ENCODE peak calls at places on chromosomes 11 and 22, in nine cellular contexts. S is AG09309; H is NCI-H774; K is T-helper 22 cell; F is activated T-helper 9 cell treated with anti-CD3 and anti-CD28 coated beads, Interleukin-2, amount 50 U/mL, for 16 hours; D is fibroblast of lung; X is mesenchymal stem cell; Y is PC-3; C is right lobe of liver. O is an unnamed sample.

GRCh38 chr22:26406118-26406517 is 22.9 kb upstream of the ASPHD2 start:
- DNase-seq in X (no peak), Y (peak; percentile 19), K (no peak), H (peak; percentile 23), D (peak; percentile 65), F (no peak), C (no peak), S (no peak), O (peak; percentile 36)

GRCh38 chr22:22129387-22129786 is 115.2 kb upstream of the VPREB1 start:
- DNase-seq in C (no peak), Y (no peak), K (no peak), D (no peak), S (no peak), X (no peak), H (no peak), F (no peak), O (no peak)

GRCh38 chr11:130118165-130118564 is 41.4 kb upstream of the ST14 start:
- DNase-seq in D (no peak), C (no peak), Y (no peak), X (no peak), H (no peak), S (no peak), K (no peak), F (no peak), O (no peak)

GRCh38 chr11:73795925-73796632 is 8.4 kb downstream of the MRPL48 start:
- DNase-seq in K (no peak), D (no peak), F (no peak), X (no peak), H (no peak), S (no peak), Y (no peak), C (no peak), O (no peak)

GRCh38 chr11:14860511-14860910 is 31.5 kb downstream of the CYP2R1 start:
- DNase-seq in K (no peak), S (no peak), X (no peak), Y (no peak), H (no peak), C (no peak), D (no peak), F (no peak), O (no peak)

GRCh38 chr11:27688076-27688475 is 12.2 kb downstream of the BDNF start:
- DNase-seq in X (no peak), H (no peak), F (no peak), S (no peak), D (no peak), C (no peak), K (no peak), Y (no peak), O (no peak)

GRCh38 chr11:134479206-134479955 is 67.3 kb upstream of the B3GAT1 start:
- DNase-seq in D (no peak), H (no peak), Y (no peak), S (no peak), X (no peak), K (no peak), C (no peak), F (no peak), O (no peak)

GRCh38 chr11:15519911-15520310 is 405.2 kb downstream of the INSC start:
- DNase-seq in C (no peak), X (no peak), F (no peak), S (no peak), H (no peak), Y (no peak), D (no peak), K (no peak), O (no peak)

GRCh38 chr11:117986981-117987495 is 844 bp downstream of the IL10RA start:
- DNase-seq in X (peak; percentile 17), S (no peak), K (peak; percentile 56), C (no peak), F (peak; percentile 50), D (no peak), H (no peak), Y (peak; percentile 25), O (no peak)

GRCh38 chr11:102799656-102800339 is 1.8 kb upstream of the MMP1 start:
- DNase-seq in K (no peak), D (no peak), C (no peak), S (no peak), X (peak; percentile 54), Y (no peak), H (no peak), F (no peak), O (no peak)

GRCh38 chr22:27075028-27075678 is 417.8 kb downstream of the MIAT start:
- DNase-seq in S (no peak), K (no peak), H (no peak), D (no peak), X (no peak), Y (no peak), C (no peak), F (no peak), O (no peak)

GRCh38 chr11:27754035-27755017 is 54.1 kb upstream of the BDNF start:
- DNase-seq in Y (peak; percentile 51), S (no peak), F (no peak), H (no peak), K (no peak), D (peak; percentile 96), C (no peak), X (peak; percentile 71), O (peak; percentile 87)

GRCh38 chr11:95150977-95151684 is 61.5 kb downstream of the ENDOD1 start:
- DNase-seq in D (peak; percentile 81), S (peak; percentile 61), K (peak; percentile 81), X (peak; percentile 92), H (peak; percentile 84), C (peak; percentile 95), F (peak; percentile 82), Y (peak; percentile 98), O (peak; percentile 77)

GRCh38 chr11:68372625-68373024 is 60.2 kb downstream of the LRP5 start:
- DNase-seq in C (peak; percentile 54), Y (no peak), X (no peak), H (no peak), S (no peak), D (no peak), K (no peak), F (no peak), O (no peak)

GRCh38 chr22:19991645-19992451 is 24.8 kb downstream of the ARVCF start:
- DNase-seq in C (peak; percentile 13), D (no peak), Y (no peak), F (no peak), S (no peak), K (no peak), X (no peak), H (no peak), O (no peak)

GRCh38 chr11:43376594-43376993 is 17.9 kb downstream of the TTC17 start:
- DNase-seq in K (no peak), Y (peak; percentile 86), S (peak; percentile 23), F (no peak), H (no peak), X (peak; percentile 85), D (peak; percentile 56), C (no peak), O (no peak)

GRCh38 chr11:2312232-2313042 is 10.6 kb downstream of the TSPAN32 start:
- DNase-seq in D (peak; percentile 54), X (peak; percentile 29), H (no peak), S (peak; percentile 14), K (no peak), C (no peak), Y (peak; percentile 70), F (no peak), O (no peak)

GRCh38 chr11:85947431-85948272 is 92.5 kb downstream of the CCDC83 start:
- DNase-seq in S (peak; percentile 73), H (no peak), F (no peak), K (no peak), D (peak; percentile 80), X (peak; percentile 89), Y (peak; percentile 65), C (no peak), O (peak; percentile 69)

GRCh38 chr11:59197990-59198389 is 14.7 kb downstream of the MPEG1 start:
- DNase-seq in D (peak; percentile 22), X (peak; percentile 10), F (no peak), K (no peak), C (peak; percentile 66), Y (no peak), H (no peak), S (peak; percentile 34), O (no peak)

GRCh38 chr22:49592780-49593501 is 234.7 kb downstream of the BRD1 start:
- DNase-seq in D (no peak), F (no peak), C (peak; percentile 13), H (no peak), S (no peak), X (no peak), Y (no peak), K (no peak), O (no peak)

GRCh38 chr11:6483015-6483414 is 1.7 kb downstream of the TIMM10B start:
- DNase-seq in H (no peak), F (no peak), Y (no peak), D (no peak), S (no peak), K (no peak), C (no peak), X (no peak), O (no peak)

GRCh38 chr11:118052581-118053206 is 24.2 kb upstream of the TMPRSS4 start:
- DNase-seq in Y (no peak), F (no peak), X (no peak), C (no peak), H (no peak), D (no peak), K (no peak), S (no peak), O (no peak)

GRCh38 chr11:90288207-90288821 is 65.5 kb upstream of the CHORDC1 start:
- DNase-seq in Y (peak; percentile 53), K (no peak), C (no peak), S (no peak), D (peak; percentile 16), F (no peak), H (peak; percentile 32), X (peak; percentile 13), O (peak; percentile 20)

GRCh38 chr11:63132985-63133775 is 10.8 kb downstream of the SLC22A24 start:
- DNase-seq in F (no peak), C (no peak), X (no peak), K (no peak), D (no peak), Y (no peak), H (no peak), S (no peak), O (no peak)

GRCh38 chr11:118980191-118980881 is 8.8 kb downstream of the FOXR1 start:
- DNase-seq in H (no peak), D (no peak), S (no peak), Y (no peak), K (no peak), X (no peak), F (no peak), C (peak; percentile 30), O (no peak)

GRCh38 chr11:16397355-16397754 is 41.0 kb upstream of the SOX6 start:
- DNase-seq in Y (no peak), X (no peak), F (no peak), K (no peak), C (no peak), D (no peak), S (no peak), H (no peak), O (no peak)

GRCh38 chr11:11057472-11057854 is 199.6 kb upstream of the ZBED5 start:
- DNase-seq in D (peak; percentile 34), K (no peak), H (no peak), X (no peak), F (no peak), C (no peak), Y (no peak), S (no peak), O (no peak)